ENCODE peak calls at places on chromosomes 4 and X, in four cellular contexts. W, Z, G and V are unnamed samples.

GRCh38 chr4:145019346-145019745 is 78.7 kb downstream of the ANAPC10 start:
- DNase-seq in Z (no peak), G (no peak), W (no peak), V (no peak)

GRCh38 chr4:121669163-121669550 is 27.6 kb downstream of the ANXA5 start:
- DNase-seq in W (peak; percentile 34), Z (no peak), G (no peak), V (peak; percentile 65)

GRCh38 chrX:44305921-44306320 is 37.6 kb downstream of the EFHC2 start:
- DNase-seq in G (no peak), W (no peak), Z (no peak), V (no peak)

GRCh38 chr4:74364649-74365491 is at the start of gene EREG:
- DNase-seq in G (peak; percentile 88), W (peak; percentile 3), Z (no peak), V (peak; percentile 26)

GRCh38 chr4:8281519-8282133 is 12.1 kb downstream of the HTRA3 start:
- DNase-seq in G (no peak), W (peak; percentile 86), Z (no peak), V (peak; percentile 30)

GRCh38 chrX:121831601-121832000 is 784.2 kb downstream of the GLUD2 start:
- DNase-seq in W (peak; percentile 5), Z (no peak), G (no peak), V (no peak)

GRCh38 chr4:175424111-175424510 is 388.0 kb downstream of the GPM6A start:
- DNase-seq in G (no peak), Z (no peak), W (no peak), V (no peak)

GRCh38 chr4:76610751-76611150 is 175.7 kb downstream of the SHROOM3 start:
- DNase-seq in W (no peak), Z (no peak), G (no peak), V (no peak)